ENCODE peak calls at places on chromosome 2, in eight cellular contexts. T is H9, Q is tibial artery, Y is body of pancreas, V is HCT116, H is IMR-90, G is Peyer's patch, R is AG04450. W is an unnamed sample.

GRCh38 chr2:715847-716573 is 38.8 kb upstream of the TMEM18 start:
- DNase-seq in Y (no peak), H (peak), V (peak), T (no peak), G (no peak), R (no peak), Q (no peak), W (no peak)

GRCh38 chr2:119699016-119699606 is 20.1 kb downstream of the TMEM177 start:
- DNase-seq in G (no peak), R (no peak), H (no peak), Q (no peak), T (no peak), V (no peak), Y (no peak), W (no peak)

GRCh38 chr2:72131916-72132841 is 15.5 kb downstream of the CYP26B1 start:
- DNase-seq in T (peak), R (no peak), Q (peak), V (no peak), G (no peak), Y (no peak), H (no peak), W (peak)

GRCh38 chr2:74077636-74078035 is 70.1 kb downstream of the BOLA3 start:
- DNase-seq in Q (no peak), T (no peak), G (no peak), Y (no peak), R (no peak), V (no peak), H (no peak), W (no peak)

GRCh38 chr2:156345582-156345981 is 13.1 kb upstream of the NR4A2 start:
- DNase-seq in R (no peak), V (no peak), Q (no peak), H (no peak), G (no peak), T (no peak), Y (no peak), W (no peak)

GRCh38 chr2:206561962-206562361 is 80.3 kb upstream of the FAM237A start:
- DNase-seq in G (no peak), V (no peak), Q (no peak), H (peak), Y (no peak), R (no peak), T (no peak), W (no peak)

GRCh38 chr2:240520974-240521350 is 36.8 kb downstream of the ANKMY1 start:
- DNase-seq in Q (no peak), G (no peak), R (no peak), H (no peak), Y (no peak), V (no peak), T (no peak), W (peak)

GRCh38 chr2:232315049-232315922 is 63.3 kb upstream of the ALPP start:
- DNase-seq in H (peak), Y (no peak), V (no peak), Q (peak), R (peak), G (peak), T (no peak), W (peak)

GRCh38 chr2:1787799-1788477 is 43.6 kb upstream of the PXDN start:
- DNase-seq in H (no peak), R (no peak), Q (peak), T (no peak), Y (peak), G (no peak), V (no peak), W (no peak)

GRCh38 chr2:215727507-215728503 is 285.5 kb downstream of the MREG start:
- DNase-seq in G (no peak), Y (no peak), Q (no peak), T (no peak), V (no peak), R (no peak), H (peak), W (no peak)

GRCh38 chr2:147568109-147568508 is 276.7 kb upstream of the ACVR2A start:
- DNase-seq in R (no peak), Q (no peak), H (no peak), V (no peak), G (no peak), Y (no peak), T (no peak), W (no peak)

GRCh38 chr2:64325852-64326577 is 127.9 kb upstream of the LGALSL start:
- DNase-seq in T (no peak), H (no peak), Q (no peak), R (no peak), G (peak), V (no peak), Y (no peak), W (no peak)

GRCh38 chr2:70340921-70341765 is 39.3 kb upstream of the FAM136A start:
- DNase-seq in R (no peak), V (peak), T (peak), Q (no peak), G (no peak), Y (peak), H (peak), W (no peak)
- TF ChIP-seq CTCF in R (peak), V (peak), T (peak), Q (no peak), G (no peak), Y (peak), H (peak), W (peak)

GRCh38 chr2:237558918-237559645 is 7.3 kb upstream of the PRLH start:
- DNase-seq in T (no peak), G (no peak), Q (no peak), Y (peak), V (no peak), R (peak), H (peak), W (no peak)
- H3K27ac ChIP-seq in T (no peak), G (no peak), Q (no peak), Y (no peak), V (no peak), R (no peak), H (no peak), W (no peak)

GRCh38 chr2:125593036-125593435 is 1062.9 kb upstream of the GYPC start:
- DNase-seq in T (no peak), H (no peak), V (no peak), Y (no peak), G (no peak), R (no peak), Q (no peak), W (no peak)

DNA sequence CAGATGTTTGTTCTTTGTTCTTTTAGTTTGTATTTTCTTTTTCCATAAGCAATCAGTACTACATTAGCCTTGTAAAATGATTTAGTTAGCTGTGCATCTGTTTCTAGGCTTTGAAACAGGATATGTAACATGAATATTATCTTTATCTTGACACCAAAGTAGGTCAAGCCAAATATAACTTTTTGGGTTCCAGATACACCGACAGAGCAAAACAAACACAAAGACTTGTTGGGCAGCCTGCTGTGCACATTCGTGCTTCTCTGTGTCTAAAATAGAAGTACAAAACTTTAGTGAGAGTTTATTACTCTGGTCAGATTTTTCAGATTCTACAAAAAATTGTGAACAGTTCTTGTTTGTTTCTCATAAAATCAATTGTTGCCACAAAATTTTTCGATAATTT is 1059.3 kb upstream of the GYPC start:
- DNase-seq in G (no peak), Y (no peak), V (no peak), T (no peak), Q (no peak), R (no peak), H (no peak), W (no peak)
- TF ChIP-seq CTCF in G (no peak), Y (no peak), V (no peak), T (no peak), Q (no peak), R (no peak), H (no peak), W (no peak)

GRCh38 chr2:101753207-101753616 is 55.7 kb downstream of the MAP4K4 start:
- DNase-seq in G (no peak), Y (no peak), Q (no peak), H (peak), T (no peak), V (no peak), R (no peak), W (no peak)

GRCh38 chr2:101751276-101751675 is 53.8 kb downstream of the MAP4K4 start:
- DNase-seq in H (no peak), Q (no peak), V (no peak), Y (no peak), T (no peak), R (no peak), G (no peak), W (no peak)

GRCh38 chr2:101753720-101754490 is 56.4 kb downstream of the MAP4K4 start:
- DNase-seq in R (no peak), Q (no peak), G (no peak), Y (no peak), V (no peak), H (no peak), T (no peak), W (no peak)

GRCh38 chr2:101751875-101752619 is 54.5 kb downstream of the MAP4K4 start:
- DNase-seq in Y (no peak), R (no peak), Q (no peak), T (no peak), H (no peak), G (peak), V (no peak), W (no peak)

GRCh38 chr2:101752708-101753107 is 55.2 kb downstream of the MAP4K4 start:
- DNase-seq in G (no peak), H (no peak), R (no peak), T (no peak), Y (no peak), V (no peak), Q (no peak), W (no peak)
- H3K27ac ChIP-seq in G (peak), H (peak), R (no peak), T (no peak), Y (peak), V (no peak), Q (peak), W (no peak)

W was measured in coronary artery.